ENCODE peak calls at places on chromosomes 6 and 20, in seven cellular contexts. X is HCEC 1CT, P is memory B cell, B is LoVo, U is mesothelial cell of epicardium, C is left ventricle myocardium inferior, J is upper lobe of right lung. Y is an unnamed sample.

GRCh38 chr6:142544199-142544838 is 242.5 kb downstream of the ADGRG6 start:
- DNase-seq in X (no peak), B (no peak), C (no peak), U (no peak), P (no peak), J (no peak), Y (no peak)

GRCh38 chr6:73285674-73286283 is 22.8 kb upstream of the KHDC1 start:
- DNase-seq in U (no peak), C (no peak), X (peak), B (peak), J (no peak), P (no peak), Y (no peak)

GRCh38 chr6:41531591-41532582 is 14.3 kb upstream of the FOXP4 start:
- DNase-seq in U (no peak), J (no peak), C (no peak), B (no peak), P (peak), X (peak), Y (peak)

GRCh38 chr6:131765081-131765852 is 42.6 kb upstream of the ENPP1 start:
- DNase-seq in P (no peak), U (no peak), J (no peak), X (peak), B (no peak), C (no peak), Y (no peak)

GRCh38 chr6:6901205-6901719 is 206.5 kb upstream of the RREB1 start:
- DNase-seq in B (no peak), U (no peak), J (no peak), X (no peak), P (no peak), C (no peak), Y (no peak)

GRCh38 chr6:11618533-11618932 is 81.0 kb downstream of the TMEM170B start:
- DNase-seq in U (no peak), B (peak), X (peak), J (no peak), C (no peak), P (no peak), Y (no peak)

GRCh38 chr20:24506146-24506545 is 36.7 kb downstream of the SYNDIG1 start:
- DNase-seq in P (no peak), B (no peak), J (no peak), C (no peak), X (no peak), U (no peak), Y (no peak)

GRCh38 chr20:17935761-17936160 is 32.8 kb downstream of the SNX5 start:
- DNase-seq in C (no peak), P (no peak), J (no peak), X (no peak), U (no peak), B (no peak), Y (no peak)

GRCh38 chr20:56343861-56344381 is 14.9 kb upstream of the FAM210B start:
- DNase-seq in C (no peak), J (peak), U (peak), X (no peak), P (no peak), B (no peak), Y (no peak)

GRCh38 chr20:14067631-14068030 is 72.3 kb downstream of the MACROD2 start:
- DNase-seq in U (no peak), J (no peak), X (no peak), C (no peak), B (no peak), P (no peak), Y (no peak)

GRCh38 chr6:117605169-117605826 is 3.0 kb upstream of the GOPC start:
- DNase-seq in X (peak), U (no peak), C (no peak), B (peak), J (no peak), P (peak), Y (peak)

GRCh38 chr20:61982240-61982950 is 83.3 kb downstream of the TAF4 start:
- DNase-seq in X (no peak), J (no peak), P (no peak), B (no peak), U (no peak), C (no peak), Y (no peak)

GRCh38 chr20:45289942-45290676 is 16.5 kb upstream of the RBPJL start:
- DNase-seq in J (no peak), U (no peak), C (no peak), B (no peak), X (no peak), P (no peak), Y (no peak)

GRCh38 chr6:159110013-159110412 is 59.2 kb upstream of the FNDC1 start:
- DNase-seq in C (no peak), B (no peak), P (no peak), U (no peak), X (peak), J (no peak), Y (no peak)

GRCh38 chr6:3732345-3733141 is 19.0 kb downstream of the PXDC1 start:
- DNase-seq in J (peak), X (peak), P (no peak), U (peak), B (peak), C (peak), Y (peak)

GRCh38 chr6:134678436-134678889 is 271.4 kb downstream of the ALDH8A1 start:
- DNase-seq in C (peak), U (peak), J (no peak), P (no peak), X (no peak), B (peak), Y (peak)

GRCh38 chr20:52410746-52411317 is 219.3 kb upstream of the ZFP64 start:
- DNase-seq in J (no peak), B (no peak), P (no peak), X (no peak), C (no peak), U (no peak), Y (no peak)

GRCh38 chr6:24933868-24934401 is 1.8 kb downstream of the RIPOR2 start:
- DNase-seq in J (no peak), U (no peak), B (peak), C (no peak), X (peak), P (peak), Y (peak)

GRCh38 chr6:162868397-162868796 is 140.6 kb downstream of the PACRG start:
- DNase-seq in P (no peak), U (no peak), C (no peak), X (no peak), B (no peak), J (no peak), Y (no peak)

GRCh38 chr6:117344444-117345291 is 79.3 kb downstream of the VGLL2 start:
- DNase-seq in X (no peak), J (no peak), B (no peak), C (no peak), P (no peak), U (no peak), Y (no peak)

GRCh38 chr6:75458895-75459294 is 34.7 kb downstream of the FILIP1 start:
- DNase-seq in B (no peak), X (no peak), C (no peak), P (no peak), J (no peak), U (no peak), Y (no peak)

GRCh38 chr6:158815379-158815724 is 3.8 kb downstream of the EZR start:
- DNase-seq in J (no peak), C (no peak), B (no peak), U (no peak), X (no peak), P (no peak), Y (no peak)

GRCh38 chr6:27280064-27280539 is 32.0 kb downstream of the POM121L2 start:
- DNase-seq in B (peak), P (no peak), U (peak), C (no peak), X (peak), J (no peak), Y (no peak)